ENCODE peak calls at places on chromosomes 7 and 10, in eight cellular contexts. One of them, this sample, is unnamed.

GRCh38 chr10:26755443-26755903 is 58.0 kb downstream of the PDSS1 start:
- DNase-seq in testis: no peak
- DNase-seq in HCT116: peak; percentile 16
- DNase-seq in ovary: no peak
- DNase-seq in spleen: no peak
- DNase-seq in HepG2: no peak
- DNase-seq in A549: peak; percentile 35
- DNase-seq in tibial nerve: no peak
- DNase-seq in this sample: no peak

GRCh38 chr7:101856488-101857357 is 39.3 kb downstream of the CUX1 start:
- DNase-seq in HCT116: peak; percentile 97
- DNase-seq in testis: peak; percentile 91
- DNase-seq in tibial nerve: peak; percentile 51
- DNase-seq in HepG2: peak; percentile 95
- DNase-seq in spleen: peak; percentile 98
- DNase-seq in A549: peak; percentile 99
- DNase-seq in ovary: peak; percentile 81
- DNase-seq in this sample: peak; percentile 92

GRCh38 chr7:100865372-100865911 is 1.7 kb upstream of the TRIP6 start:
- DNase-seq in A549: no peak
- DNase-seq in ovary: no peak
- DNase-seq in HepG2: no peak
- DNase-seq in HCT116: peak; percentile 68
- DNase-seq in testis: no peak
- DNase-seq in spleen: peak; percentile 69
- DNase-seq in tibial nerve: no peak
- DNase-seq in this sample: no peak

GRCh38 chr7:157831143-157831900 is 494.5 kb downstream of the DNAJB6 start:
- DNase-seq in spleen: peak; percentile 59
- DNase-seq in HCT116: no peak
- DNase-seq in A549: no peak
- DNase-seq in HepG2: no peak
- DNase-seq in tibial nerve: no peak
- DNase-seq in testis: no peak
- DNase-seq in ovary: no peak
- DNase-seq in this sample: peak; percentile 15

GRCh38 chr7:30977896-30978564 is 14.3 kb downstream of the GHRHR start:
- DNase-seq in ovary: no peak
- DNase-seq in A549: peak; percentile 49
- DNase-seq in tibial nerve: no peak
- DNase-seq in spleen: no peak
- DNase-seq in HepG2: peak; percentile 32
- DNase-seq in testis: peak; percentile 68
- DNase-seq in HCT116: peak; percentile 33
- DNase-seq in this sample: peak; percentile 78

GRCh38 chr7:155643804-155644177 is 670 bp upstream of the RBM33 start:
- DNase-seq in HepG2: no peak
- DNase-seq in ovary: no peak
- DNase-seq in testis: no peak
- DNase-seq in tibial nerve: no peak
- DNase-seq in HCT116: no peak
- DNase-seq in A549: no peak
- DNase-seq in spleen: peak; percentile 93
- DNase-seq in this sample: no peak

GRCh38 chr10:128626397-128627060 is 500.3 kb upstream of the MKI67 start:
- DNase-seq in spleen: no peak
- DNase-seq in HCT116: no peak
- DNase-seq in A549: no peak
- DNase-seq in testis: no peak
- DNase-seq in tibial nerve: no peak
- DNase-seq in ovary: no peak
- DNase-seq in HepG2: no peak
- DNase-seq in this sample: no peak

GRCh38 chr10:23777153-23777552 is 338.3 kb downstream of the OTUD1 start:
- DNase-seq in HCT116: no peak
- DNase-seq in spleen: no peak
- DNase-seq in testis: no peak
- DNase-seq in A549: no peak
- DNase-seq in HepG2: no peak
- DNase-seq in ovary: no peak
- DNase-seq in tibial nerve: no peak
- DNase-seq in this sample: no peak

GRCh38 chr7:84746347-84746746 is 440.5 kb downstream of the SEMA3D start:
- DNase-seq in testis: no peak
- DNase-seq in tibial nerve: no peak
- DNase-seq in ovary: no peak
- DNase-seq in spleen: no peak
- DNase-seq in A549: no peak
- DNase-seq in HCT116: no peak
- DNase-seq in HepG2: no peak
- DNase-seq in this sample: no peak

GRCh38 chr7:44581426-44581906 is 565 bp downstream of the TMED4 start:
- DNase-seq in ovary: no peak
- DNase-seq in A549: peak; percentile 21
- DNase-seq in spleen: no peak
- DNase-seq in HepG2: no peak
- DNase-seq in testis: peak; percentile 20
- DNase-seq in tibial nerve: no peak
- DNase-seq in HCT116: no peak
- DNase-seq in this sample: peak; percentile 62

GRCh38 chr7:49279886-49280285 is 355.5 kb downstream of the CDC14C start:
- DNase-seq in HepG2: no peak
- DNase-seq in spleen: no peak
- DNase-seq in HCT116: no peak
- DNase-seq in ovary: no peak
- DNase-seq in A549: no peak
- DNase-seq in testis: no peak
- DNase-seq in tibial nerve: no peak
- DNase-seq in this sample: no peak

GRCh38 chr10:6185039-6185716 is 17.6 kb upstream of the PFKFB3 start:
- DNase-seq in spleen: peak; percentile 64
- DNase-seq in HCT116: no peak
- DNase-seq in testis: peak; percentile 54
- DNase-seq in A549: no peak
- DNase-seq in tibial nerve: no peak
- DNase-seq in ovary: no peak
- DNase-seq in HepG2: no peak
- DNase-seq in this sample: no peak

DNA sequence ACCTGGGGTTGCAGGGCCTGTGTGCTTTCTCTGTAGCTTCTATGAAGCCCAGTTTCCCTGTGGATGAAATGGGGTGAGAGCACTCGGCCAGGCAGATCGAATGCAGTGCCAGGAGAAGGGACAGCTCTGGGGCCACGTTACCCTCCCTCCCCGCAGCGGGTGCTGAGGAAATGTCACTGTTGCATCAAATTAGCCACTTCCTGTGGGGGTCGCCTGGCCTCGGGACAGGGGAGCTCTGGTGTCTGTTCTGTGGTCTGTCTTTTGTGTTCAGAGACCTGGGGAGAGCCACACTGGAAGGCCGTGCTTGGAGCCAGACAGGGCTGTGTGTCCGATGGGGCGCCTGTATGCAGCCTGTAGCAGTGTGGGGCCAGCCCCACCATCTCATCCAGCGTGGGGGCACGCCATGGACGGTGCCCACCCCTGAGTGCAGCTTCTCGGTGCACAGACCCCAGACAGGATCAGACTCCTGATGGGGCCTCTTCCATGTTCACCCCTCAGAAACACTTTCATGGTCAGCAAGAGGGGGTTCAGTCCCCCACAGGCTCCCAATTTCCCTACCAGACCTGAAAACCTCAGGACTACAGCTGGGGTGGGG is 13.6 kb downstream of the TTYH3 start:
- DNase-seq in HepG2: no peak
- DNase-seq in spleen: peak; percentile 91
- DNase-seq in A549: no peak
- DNase-seq in tibial nerve: no peak
- DNase-seq in HCT116: no peak
- DNase-seq in ovary: no peak
- DNase-seq in testis: no peak
- DNase-seq in this sample: peak; percentile 86
- TF ChIP-seq POLR2A in HepG2: no peak
- TF ChIP-seq POLR2A in spleen: no peak
- TF ChIP-seq POLR2A in A549: no peak
- TF ChIP-seq POLR2A in tibial nerve: no peak
- TF ChIP-seq POLR2A in HCT116: no peak
- TF ChIP-seq POLR2A in ovary: no peak
- TF ChIP-seq POLR2A in testis: no peak
- TF ChIP-seq POLR2A in this sample: no peak

DNA sequence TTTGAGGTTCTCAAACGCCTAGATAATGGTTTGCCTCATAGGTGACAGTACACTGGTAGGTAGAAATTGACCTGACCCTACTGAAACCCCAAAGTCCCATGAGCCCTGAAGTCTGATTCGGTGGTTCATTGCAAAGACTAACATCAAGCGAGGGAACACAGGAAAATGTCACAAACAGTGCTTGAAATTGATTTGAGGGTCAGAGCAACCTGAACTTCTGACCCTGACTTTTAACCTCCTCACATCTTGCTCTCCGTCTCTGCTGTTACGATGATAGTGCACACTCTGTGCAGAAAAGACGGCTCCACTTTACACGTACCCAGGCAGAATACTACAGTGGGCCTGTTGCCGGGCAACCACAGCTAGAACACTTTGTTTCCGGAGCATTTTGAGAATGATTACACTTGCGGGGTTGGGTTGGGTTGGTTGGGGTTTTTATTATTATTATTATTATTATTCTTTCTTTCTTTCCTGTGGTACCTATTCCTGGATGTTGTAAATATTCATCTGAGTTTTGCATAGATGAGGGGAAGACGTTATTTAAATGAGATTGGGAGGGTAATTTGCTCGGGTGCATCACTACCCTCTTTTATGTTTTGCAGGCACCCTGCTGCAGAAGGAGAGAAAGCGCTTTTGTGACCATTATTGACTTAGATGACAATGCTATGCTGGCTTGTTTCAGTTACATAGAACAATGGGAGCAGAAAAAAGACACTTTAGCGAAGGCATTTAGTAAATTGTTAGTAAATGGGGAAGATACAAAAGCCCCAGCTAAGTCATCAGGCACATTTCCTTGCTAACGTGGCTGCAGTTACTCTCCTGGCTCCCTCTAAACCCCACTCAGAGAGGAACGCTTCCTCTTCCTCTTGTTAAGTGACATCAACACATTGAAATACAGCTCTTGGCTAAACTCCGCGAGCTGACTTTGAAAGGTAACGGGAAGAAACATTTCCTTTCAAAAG is 438.2 kb upstream of the NRP1 start:
- DNase-seq in A549: no peak
- DNase-seq in tibial nerve: no peak
- DNase-seq in HepG2: no peak
- DNase-seq in spleen: no peak
- DNase-seq in HCT116: no peak
- DNase-seq in ovary: no peak
- DNase-seq in testis: peak; percentile 53
- DNase-seq in this sample: no peak
- H3K4me3 ChIP-seq in A549: no peak overlapping the region
- H3K4me3 ChIP-seq in tibial nerve: no peak overlapping the region
- H3K4me3 ChIP-seq in HepG2: no peak overlapping the region
- H3K4me3 ChIP-seq in spleen: peak overlapping the region; percentile 19
- H3K4me3 ChIP-seq in HCT116: no peak overlapping the region
- H3K4me3 ChIP-seq in ovary: no peak overlapping the region
- H3K4me3 ChIP-seq in testis: no peak overlapping the region
- H3K4me3 ChIP-seq in this sample: no peak overlapping the region

GRCh38 chr10:102581401-102581800 is 62.9 kb upstream of the TRIM8 start:
- DNase-seq in tibial nerve: no peak
- DNase-seq in HCT116: no peak
- DNase-seq in A549: no peak
- DNase-seq in HepG2: no peak
- DNase-seq in ovary: no peak
- DNase-seq in testis: no peak
- DNase-seq in spleen: no peak
- DNase-seq in this sample: no peak
- H3K27ac ChIP-seq in tibial nerve: no peak overlapping the region
- H3K27ac ChIP-seq in HCT116: no peak overlapping the region
- H3K27ac ChIP-seq in A549: no peak overlapping the region
- H3K27ac ChIP-seq in HepG2: no peak overlapping the region
- H3K27ac ChIP-seq in ovary: no peak overlapping the region
- H3K27ac ChIP-seq in testis: no peak overlapping the region
- H3K27ac ChIP-seq in spleen: no peak overlapping the region
- H3K27ac ChIP-seq in this sample: no peak overlapping the region

GRCh38 chr7:94005753-94006152 is 1.6 kb upstream of the BET1 start:
- DNase-seq in A549: no peak
- DNase-seq in ovary: no peak
- DNase-seq in tibial nerve: no peak
- DNase-seq in HepG2: no peak
- DNase-seq in spleen: no peak
- DNase-seq in testis: no peak
- DNase-seq in HCT116: no peak
- DNase-seq in this sample: no peak

GRCh38 chr7:94003446-94004023 is 620 bp downstream of the BET1 start:
- DNase-seq in tibial nerve: no peak
- DNase-seq in HepG2: peak; percentile 45
- DNase-seq in HCT116: no peak
- DNase-seq in testis: no peak
- DNase-seq in spleen: no peak
- DNase-seq in ovary: no peak
- DNase-seq in A549: no peak
- DNase-seq in this sample: no peak

GRCh38 chr7:94008537-94008936 is 4.4 kb upstream of the BET1 start:
- DNase-seq in spleen: no peak
- DNase-seq in HepG2: no peak
- DNase-seq in HCT116: no peak
- DNase-seq in A549: no peak
- DNase-seq in ovary: no peak
- DNase-seq in tibial nerve: no peak
- DNase-seq in testis: no peak
- DNase-seq in this sample: no peak

GRCh38 chr7:94001396-94001795 is 2.8 kb downstream of the BET1 start:
- DNase-seq in ovary: no peak
- DNase-seq in tibial nerve: no peak
- DNase-seq in testis: no peak
- DNase-seq in A549: no peak
- DNase-seq in HepG2: no peak
- DNase-seq in spleen: no peak
- DNase-seq in HCT116: no peak
- DNase-seq in this sample: no peak

DNA sequence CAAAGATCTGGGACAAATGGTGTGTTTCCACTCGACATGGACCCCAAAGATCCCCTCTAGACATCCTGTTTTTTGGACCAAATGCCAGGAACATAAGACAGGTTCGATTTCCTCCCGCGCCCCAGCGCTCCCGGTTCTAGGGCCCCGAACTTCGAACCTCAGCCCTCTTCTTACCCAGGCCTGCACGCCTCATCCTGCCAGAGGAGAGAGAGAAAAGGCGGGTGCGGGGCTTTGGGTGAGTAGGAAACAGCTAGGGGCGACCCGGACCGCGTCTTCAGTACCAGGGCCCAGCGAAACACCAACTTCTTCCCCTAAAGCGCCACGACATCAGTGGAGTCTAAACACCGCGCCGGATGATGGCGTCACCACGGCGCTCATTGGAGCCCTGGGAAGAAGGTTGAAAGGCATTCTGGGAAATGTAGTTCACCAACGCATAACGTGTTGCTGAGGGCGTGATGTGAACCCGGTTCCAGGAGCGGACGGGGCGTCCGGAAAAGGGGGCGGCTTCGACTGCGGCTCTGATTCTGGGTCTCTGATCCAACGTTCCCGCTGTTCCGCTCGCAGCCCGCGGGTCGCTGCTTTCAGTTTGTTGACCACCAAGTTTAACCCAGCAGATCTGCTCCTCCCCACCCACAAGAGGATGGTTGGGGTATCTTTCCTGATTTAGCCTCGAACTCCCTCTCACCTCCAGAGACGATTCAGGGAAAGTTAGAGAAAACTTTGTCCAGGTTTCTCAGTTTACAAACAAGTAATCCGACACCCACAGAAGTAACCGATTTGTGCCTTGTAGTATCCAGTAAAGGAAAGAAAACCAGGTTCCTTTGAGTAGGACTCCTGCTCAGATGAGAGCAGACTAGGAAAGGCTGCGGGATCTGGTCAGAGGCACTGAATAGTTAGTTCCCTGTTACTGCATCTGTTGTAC is at the start of gene BET1:
- DNase-seq in testis: peak; percentile 98
- DNase-seq in HepG2: peak; percentile 95
- DNase-seq in A549: peak; percentile 96
- DNase-seq in HCT116: peak; percentile 90
- DNase-seq in spleen: peak; percentile 97
- DNase-seq in tibial nerve: peak; percentile 90
- DNase-seq in ovary: peak; percentile 94
- DNase-seq in this sample: peak; percentile 92
- TF ChIP-seq POLR2A in testis: no peak
- TF ChIP-seq POLR2A in HepG2: peak; percentile 82
- TF ChIP-seq POLR2A in A549: peak; percentile 68
- TF ChIP-seq POLR2A in HCT116: peak; percentile 48
- TF ChIP-seq POLR2A in spleen: no peak
- TF ChIP-seq POLR2A in tibial nerve: peak; percentile 29
- TF ChIP-seq POLR2A in ovary: peak; percentile 91
- TF ChIP-seq POLR2A in this sample: peak; percentile 43